ENCODE peak calls at places on chromosome 15, in seven cellular contexts. One of them, this sample, is unnamed.

GRCh38 chr15:69190504-69190903 is 30.1 kb downstream of the GLCE start:
- DNase-seq in adrenal gland: no peak
- DNase-seq in lower leg skin: no peak
- DNase-seq in upper lobe of left lung: no peak
- DNase-seq in IMR-90: no peak
- DNase-seq in transverse colon: no peak
- DNase-seq in NB4: no peak
- DNase-seq in this sample: no peak

GRCh38 chr15:101107625-101108457 is 144.0 kb downstream of the CHSY1 start:
- DNase-seq in adrenal gland: no peak
- DNase-seq in lower leg skin: no peak
- DNase-seq in upper lobe of left lung: no peak
- DNase-seq in IMR-90: no peak
- DNase-seq in transverse colon: no peak
- DNase-seq in NB4: no peak
- DNase-seq in this sample: no peak

GRCh38 chr15:78944669-78945407 is at the start of gene CTSH:
- DNase-seq in adrenal gland: peak
- DNase-seq in lower leg skin: no peak
- DNase-seq in upper lobe of left lung: peak
- DNase-seq in IMR-90: peak
- DNase-seq in transverse colon: peak
- DNase-seq in NB4: peak
- DNase-seq in this sample: peak

GRCh38 chr15:57321973-57322601 is 54.2 kb upstream of the CGNL1 start:
- DNase-seq in adrenal gland: no peak
- DNase-seq in lower leg skin: no peak
- DNase-seq in upper lobe of left lung: no peak
- DNase-seq in IMR-90: no peak
- DNase-seq in transverse colon: no peak
- DNase-seq in NB4: no peak
- DNase-seq in this sample: no peak

GRCh38 chr15:68439506-68439905 is 7.5 kb upstream of the ITGA11 start:
- DNase-seq in adrenal gland: no peak
- DNase-seq in lower leg skin: no peak
- DNase-seq in upper lobe of left lung: no peak
- DNase-seq in IMR-90: no peak
- DNase-seq in transverse colon: no peak
- DNase-seq in NB4: no peak
- DNase-seq in this sample: no peak

GRCh38 chr15:85412956-85413854 is 32.8 kb downstream of the AKAP13 start:
- DNase-seq in adrenal gland: peak
- DNase-seq in lower leg skin: peak
- DNase-seq in upper lobe of left lung: no peak
- DNase-seq in IMR-90: peak
- DNase-seq in transverse colon: peak
- DNase-seq in NB4: peak
- DNase-seq in this sample: peak

GRCh38 chr15:40906101-40906946 is 12.1 kb downstream of the VPS18 start:
- DNase-seq in adrenal gland: peak
- DNase-seq in lower leg skin: peak
- DNase-seq in upper lobe of left lung: peak
- DNase-seq in IMR-90: peak
- DNase-seq in transverse colon: peak
- DNase-seq in NB4: peak
- DNase-seq in this sample: peak

GRCh38 chr15:92091155-92091734 is 237.7 kb downstream of the SLCO3A1 start:
- DNase-seq in adrenal gland: no peak
- DNase-seq in lower leg skin: no peak
- DNase-seq in upper lobe of left lung: no peak
- DNase-seq in IMR-90: peak
- DNase-seq in transverse colon: peak
- DNase-seq in NB4: peak
- DNase-seq in this sample: no peak

GRCh38 chr15:89412906-89413411 is 78.3 kb upstream of the POLG start:
- DNase-seq in adrenal gland: no peak
- DNase-seq in lower leg skin: no peak
- DNase-seq in upper lobe of left lung: no peak
- DNase-seq in IMR-90: no peak
- DNase-seq in transverse colon: no peak
- DNase-seq in NB4: no peak
- DNase-seq in this sample: no peak

GRCh38 chr15:68200016-68200861 is 4.9 kb downstream of the CALML4 start:
- DNase-seq in adrenal gland: peak
- DNase-seq in lower leg skin: no peak
- DNase-seq in upper lobe of left lung: peak
- DNase-seq in IMR-90: no peak
- DNase-seq in transverse colon: no peak
- DNase-seq in NB4: no peak
- DNase-seq in this sample: no peak

GRCh38 chr15:50219820-50220219 is 37.8 kb downstream of the SLC27A2 start:
- DNase-seq in adrenal gland: no peak
- DNase-seq in lower leg skin: no peak
- DNase-seq in upper lobe of left lung: no peak
- DNase-seq in IMR-90: peak
- DNase-seq in transverse colon: no peak
- DNase-seq in NB4: no peak
- DNase-seq in this sample: no peak

GRCh38 chr15:68314563-68314962 is 37.0 kb downstream of the FEM1B start:
- DNase-seq in adrenal gland: peak
- DNase-seq in lower leg skin: no peak
- DNase-seq in upper lobe of left lung: no peak
- DNase-seq in IMR-90: peak
- DNase-seq in transverse colon: no peak
- DNase-seq in NB4: no peak
- DNase-seq in this sample: peak

GRCh38 chr15:43799209-43799944 is 643 bp downstream of the SERINC4 start:
- DNase-seq in adrenal gland: no peak
- DNase-seq in lower leg skin: no peak
- DNase-seq in upper lobe of left lung: no peak
- DNase-seq in IMR-90: no peak
- DNase-seq in transverse colon: peak
- DNase-seq in NB4: no peak
- DNase-seq in this sample: no peak

GRCh38 chr15:48963524-48964113 is at the start of gene SHC4:
- DNase-seq in adrenal gland: peak
- DNase-seq in lower leg skin: no peak
- DNase-seq in upper lobe of left lung: no peak
- DNase-seq in IMR-90: peak
- DNase-seq in transverse colon: peak
- DNase-seq in NB4: peak
- DNase-seq in this sample: peak

GRCh38 chr15:93164409-93164808 is 75.4 kb upstream of the RGMA start:
- DNase-seq in adrenal gland: no peak
- DNase-seq in lower leg skin: no peak
- DNase-seq in upper lobe of left lung: no peak
- DNase-seq in IMR-90: no peak
- DNase-seq in transverse colon: no peak
- DNase-seq in NB4: no peak
- DNase-seq in this sample: no peak

GRCh38 chr15:99703603-99704443 is 29.4 kb downstream of the LYSMD4 start:
- DNase-seq in adrenal gland: no peak
- DNase-seq in lower leg skin: no peak
- DNase-seq in upper lobe of left lung: no peak
- DNase-seq in IMR-90: peak
- DNase-seq in transverse colon: no peak
- DNase-seq in NB4: peak
- DNase-seq in this sample: no peak

GRCh38 chr15:53716909-53717878 is 42.3 kb downstream of the WDR72 start:
- DNase-seq in adrenal gland: no peak
- DNase-seq in lower leg skin: no peak
- DNase-seq in upper lobe of left lung: no peak
- DNase-seq in IMR-90: no peak
- DNase-seq in transverse colon: no peak
- DNase-seq in NB4: peak
- DNase-seq in this sample: no peak
- TF ChIP-seq CTCF in adrenal gland: peak
- TF ChIP-seq CTCF in lower leg skin: no peak
- TF ChIP-seq CTCF in upper lobe of left lung: no peak
- TF ChIP-seq CTCF in IMR-90: no peak
- TF ChIP-seq CTCF in transverse colon: peak
- TF ChIP-seq CTCF in NB4: peak
- TF ChIP-seq CTCF in this sample: peak

GRCh38 chr15:76176487-76177085 is 116.8 kb downstream of the TMEM266 start:
- DNase-seq in adrenal gland: no peak
- DNase-seq in lower leg skin: no peak
- DNase-seq in upper lobe of left lung: no peak
- DNase-seq in IMR-90: no peak
- DNase-seq in transverse colon: no peak
- DNase-seq in NB4: no peak
- DNase-seq in this sample: no peak

GRCh38 chr15:76179023-76179422 is 119.2 kb downstream of the TMEM266 start:
- DNase-seq in adrenal gland: no peak
- DNase-seq in lower leg skin: no peak
- DNase-seq in upper lobe of left lung: no peak
- DNase-seq in IMR-90: no peak
- DNase-seq in transverse colon: no peak
- DNase-seq in NB4: no peak
- DNase-seq in this sample: no peak

GRCh38 chr15:76176059-76176458 is 116.3 kb downstream of the TMEM266 start:
- DNase-seq in adrenal gland: no peak
- DNase-seq in lower leg skin: no peak
- DNase-seq in upper lobe of left lung: peak
- DNase-seq in IMR-90: no peak
- DNase-seq in transverse colon: no peak
- DNase-seq in NB4: no peak
- DNase-seq in this sample: no peak

GRCh38 chr15:76178321-76178720 is 118.5 kb downstream of the TMEM266 start:
- DNase-seq in adrenal gland: no peak
- DNase-seq in lower leg skin: no peak
- DNase-seq in upper lobe of left lung: no peak
- DNase-seq in IMR-90: no peak
- DNase-seq in transverse colon: no peak
- DNase-seq in NB4: no peak
- DNase-seq in this sample: no peak

DNA sequence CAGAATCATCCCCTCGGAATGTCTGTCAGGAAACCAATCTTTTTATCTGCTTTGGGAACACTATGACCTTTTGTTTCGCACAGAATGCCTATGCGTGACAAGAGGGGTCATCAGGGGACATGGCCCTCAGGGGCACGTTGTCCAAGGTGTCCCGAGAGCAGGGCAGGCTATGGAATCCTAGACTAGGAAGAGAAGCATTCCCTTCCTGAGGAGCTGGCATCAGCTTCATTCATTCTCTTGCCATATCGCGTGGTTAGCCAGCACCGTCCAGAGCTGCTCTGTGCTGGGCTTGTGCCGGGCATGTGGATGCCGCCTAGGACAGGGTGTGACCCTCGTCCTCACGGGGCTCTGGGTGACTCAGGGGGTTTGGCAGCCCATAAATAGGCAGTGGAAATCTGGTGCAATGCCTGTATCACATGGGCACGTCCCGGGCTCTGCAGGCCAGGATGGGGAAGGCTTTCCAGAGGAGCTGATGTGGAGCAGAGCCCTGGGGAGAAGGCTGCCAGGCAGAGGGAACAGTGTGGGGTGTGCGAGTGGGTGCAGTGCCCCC is 117.8 kb downstream of the TMEM266 start:
- DNase-seq in adrenal gland: peak
- DNase-seq in lower leg skin: peak
- DNase-seq in upper lobe of left lung: no peak
- DNase-seq in IMR-90: peak
- DNase-seq in transverse colon: no peak
- DNase-seq in NB4: no peak
- DNase-seq in this sample: no peak
- TF ChIP-seq POLR2A in adrenal gland: peak
- TF ChIP-seq POLR2A in lower leg skin: no peak
- TF ChIP-seq POLR2A in upper lobe of left lung: no peak
- TF ChIP-seq POLR2A in IMR-90: no peak
- TF ChIP-seq POLR2A in transverse colon: no peak
- TF ChIP-seq POLR2A in NB4: no peak
- TF ChIP-seq POLR2A in this sample: no peak

GRCh38 chr15:80846416-80846815 is 67.2 kb downstream of the CEMIP start:
- DNase-seq in adrenal gland: no peak
- DNase-seq in lower leg skin: no peak
- DNase-seq in upper lobe of left lung: no peak
- DNase-seq in IMR-90: peak
- DNase-seq in transverse colon: no peak
- DNase-seq in NB4: no peak
- DNase-seq in this sample: no peak
- TF ChIP-seq CTCF in adrenal gland: no peak
- TF ChIP-seq CTCF in lower leg skin: no peak
- TF ChIP-seq CTCF in upper lobe of left lung: no peak
- TF ChIP-seq CTCF in IMR-90: no peak
- TF ChIP-seq CTCF in transverse colon: no peak
- TF ChIP-seq CTCF in NB4: no peak
- TF ChIP-seq CTCF in this sample: no peak

GRCh38 chr15:60392986-60393811 is 4.6 kb downstream of the ANXA2 start:
- DNase-seq in adrenal gland: peak
- DNase-seq in lower leg skin: peak
- DNase-seq in upper lobe of left lung: no peak
- DNase-seq in IMR-90: peak
- DNase-seq in transverse colon: peak
- DNase-seq in NB4: peak
- DNase-seq in this sample: peak
- TF ChIP-seq POLR2A in adrenal gland: peak
- TF ChIP-seq POLR2A in lower leg skin: no peak
- TF ChIP-seq POLR2A in upper lobe of left lung: no peak
- TF ChIP-seq POLR2A in IMR-90: peak
- TF ChIP-seq POLR2A in transverse colon: peak
- TF ChIP-seq POLR2A in NB4: no peak
- TF ChIP-seq POLR2A in this sample: no peak

DNA sequence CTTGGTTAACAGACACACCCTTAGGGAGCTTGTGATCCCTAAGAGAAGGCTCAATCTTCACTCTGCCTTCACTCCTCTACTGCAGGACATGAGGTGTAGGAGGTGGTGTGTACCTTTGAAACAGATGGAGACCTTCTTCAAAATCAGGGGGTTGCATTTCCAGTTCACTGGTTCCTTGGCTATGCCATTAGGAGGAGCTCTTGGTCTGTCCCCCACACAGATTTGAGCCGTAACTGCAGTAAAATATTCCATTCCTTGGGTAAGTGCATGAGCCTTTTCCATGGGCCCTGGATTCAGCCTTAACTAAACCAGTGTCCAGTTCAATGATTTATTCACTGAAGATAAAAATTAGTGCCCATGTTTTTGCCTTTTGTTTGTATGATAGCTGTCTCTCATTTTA is 144.6 kb downstream of the MCTP2 start:
- DNase-seq in adrenal gland: no peak
- DNase-seq in lower leg skin: no peak
- DNase-seq in upper lobe of left lung: no peak
- DNase-seq in IMR-90: no peak
- DNase-seq in transverse colon: no peak
- DNase-seq in NB4: no peak
- DNase-seq in this sample: no peak
- TF ChIP-seq CTCF in adrenal gland: no peak
- TF ChIP-seq CTCF in lower leg skin: no peak
- TF ChIP-seq CTCF in upper lobe of left lung: no peak
- TF ChIP-seq CTCF in IMR-90: no peak
- TF ChIP-seq CTCF in transverse colon: no peak
- TF ChIP-seq CTCF in NB4: no peak
- TF ChIP-seq CTCF in this sample: no peak

This sample was measured in uterus.